ENCODE peak calls at places on chromosome 14, in four cellular contexts. O, H, Y and K are unnamed samples.
A peak's percentile ranks its signal among the peaks of the same experiment; 100 is the strongest.

GRCh38 chr14:61512508-61512907 is 182.8 kb upstream of the HIF1A start:
- DNase-seq in Y (no peak), H (no peak), O (peak; percentile 65), K (no peak)

GRCh38 chr14:78902010-78902623 is 731.9 kb downstream of the NRXN3 start:
- DNase-seq in Y (no peak), H (no peak), O (no peak), K (no peak)

GRCh38 chr14:92659765-92660561 is 88.5 kb downstream of the LGMN start:
- DNase-seq in Y (no peak), O (no peak), H (no peak), K (peak; percentile 89)

GRCh38 chr14:99128185-99128584 is 143.8 kb downstream of the BCL11B start:
- DNase-seq in H (peak; percentile 10), Y (no peak), O (no peak), K (no peak)

GRCh38 chr14:100290607-100291304 is 15.5 kb downstream of the SLC25A29 start:
- DNase-seq in H (peak; percentile 21), O (no peak), Y (no peak), K (no peak)

GRCh38 chr14:105685003-105685402 is 158.6 kb downstream of the TMEM121 start:
- DNase-seq in H (no peak), Y (no peak), O (no peak), K (no peak)

GRCh38 chr14:70192915-70193314 is 4.2 kb upstream of the SLC8A3 start:
- DNase-seq in O (no peak), H (no peak), Y (no peak), K (no peak)

GRCh38 chr14:34874386-34875030 is 652 bp downstream of the BAZ1A start:
- DNase-seq in O (peak; percentile 41), H (peak; percentile 54), Y (peak; percentile 64), K (peak; percentile 23)

GRCh38 chr14:32950584-32950983 is 11.9 kb downstream of the NPAS3 start:
- DNase-seq in O (peak; percentile 6), H (no peak), Y (no peak), K (no peak)